ENCODE peak calls at places on chromosome 19, in four cellular contexts. A, H, J and G are unnamed samples.

GRCh38 chr19:38711726-38712153 is 32.5 kb downstream of the CAPN12 start:
- DNase-seq in A (peak; percentile 97), H (no peak), J (peak; percentile 67), G (no peak)

GRCh38 chr19:17289489-17289888 is 7.8 kb downstream of the ANKLE1 start:
- DNase-seq in A (peak; percentile 90), H (no peak), J (no peak), G (no peak)

GRCh38 chr19:24159707-24160106 is 72.7 kb downstream of the ZNF254 start:
- DNase-seq in A (peak; percentile 17), H (no peak), J (no peak), G (no peak)

GRCh38 chr19:47157455-47158321 is 27.1 kb downstream of the SAE1 start:
- DNase-seq in A (peak; percentile 72), H (peak; percentile 73), J (no peak), G (no peak)

GRCh38 chr19:16048583-16048982 is 27.7 kb upstream of the TPM4 start:
- DNase-seq in A (no peak), H (no peak), J (no peak), G (no peak)

GRCh38 chr19:56748443-56748842 is 76.9 kb upstream of the ZNF835 start:
- DNase-seq in A (no peak), H (no peak), J (no peak), G (no peak)

GRCh38 chr19:294819-295686 is 3.9 kb upstream of the PLPP2 start:
- DNase-seq in A (peak; percentile 12), H (no peak), J (no peak), G (no peak)

GRCh38 chr19:11963566-11964355 is 1.1 kb upstream of the ZNF763 start:
- DNase-seq in A (peak; percentile 61), H (peak; percentile 90), J (no peak), G (peak; percentile 72)

GRCh38 chr19:57946316-57946715 is 1.2 kb downstream of the ZNF256 start:
- DNase-seq in A (no peak), H (no peak), J (no peak), G (no peak)

GRCh38 chr19:416416-416815 is 7.5 kb upstream of the C2CD4C start:
- DNase-seq in A (no peak), H (no peak), J (no peak), G (no peak)

GRCh38 chr19:6811906-6812305 is 39.4 kb downstream of the VAV1 start:
- DNase-seq in A (peak; percentile 39), H (no peak), J (no peak), G (no peak)

GRCh38 chr19:40511487-40511886 is 44.7 kb downstream of the SPTBN4 start:
- DNase-seq in A (no peak), H (no peak), J (no peak), G (no peak)

GRCh38 chr19:39941615-39942507 is 7.4 kb upstream of the FCGBP start:
- DNase-seq in A (peak; percentile 38), H (no peak), J (no peak), G (no peak)

GRCh38 chr19:18896421-18896841 is 473 bp upstream of the CERS1 start:
- DNase-seq in A (no peak), H (no peak), J (no peak), G (no peak)

GRCh38 chr19:13302521-13303270 is 152.5 kb downstream of the IER2 start:
- DNase-seq in A (no peak), H (no peak), J (no peak), G (no peak)

GRCh38 chr19:39500543-39500942 is 1.8 kb downstream of the DLL3 start:
- DNase-seq in A (no peak), H (no peak), J (no peak), G (no peak)

GRCh38 chr19:14022469-14022868 is 5.5 kb upstream of the RLN3 start:
- DNase-seq in A (peak; percentile 47), H (no peak), J (no peak), G (no peak)

GRCh38 chr19:16051254-16052025 is 24.9 kb upstream of the TPM4 start:
- DNase-seq in A (no peak), H (no peak), J (no peak), G (no peak)

GRCh38 chr19:33063356-33064116 is 1.2 kb downstream of the RHPN2 start:
- DNase-seq in A (peak; percentile 30), H (no peak), J (no peak), G (peak; percentile 36)

GRCh38 chr19:33064117-33064777 is 441 bp downstream of the RHPN2 start:
- DNase-seq in A (no peak), H (no peak), J (no peak), G (peak; percentile 69)

GRCh38 chr19:33062902-33063301 is 1.8 kb downstream of the RHPN2 start:
- DNase-seq in A (no peak), H (no peak), J (no peak), G (no peak)

GRCh38 chr19:33066543-33066942 is 1.9 kb upstream of the RHPN2 start:
- DNase-seq in A (no peak), H (no peak), J (no peak), G (no peak)

DNA sequence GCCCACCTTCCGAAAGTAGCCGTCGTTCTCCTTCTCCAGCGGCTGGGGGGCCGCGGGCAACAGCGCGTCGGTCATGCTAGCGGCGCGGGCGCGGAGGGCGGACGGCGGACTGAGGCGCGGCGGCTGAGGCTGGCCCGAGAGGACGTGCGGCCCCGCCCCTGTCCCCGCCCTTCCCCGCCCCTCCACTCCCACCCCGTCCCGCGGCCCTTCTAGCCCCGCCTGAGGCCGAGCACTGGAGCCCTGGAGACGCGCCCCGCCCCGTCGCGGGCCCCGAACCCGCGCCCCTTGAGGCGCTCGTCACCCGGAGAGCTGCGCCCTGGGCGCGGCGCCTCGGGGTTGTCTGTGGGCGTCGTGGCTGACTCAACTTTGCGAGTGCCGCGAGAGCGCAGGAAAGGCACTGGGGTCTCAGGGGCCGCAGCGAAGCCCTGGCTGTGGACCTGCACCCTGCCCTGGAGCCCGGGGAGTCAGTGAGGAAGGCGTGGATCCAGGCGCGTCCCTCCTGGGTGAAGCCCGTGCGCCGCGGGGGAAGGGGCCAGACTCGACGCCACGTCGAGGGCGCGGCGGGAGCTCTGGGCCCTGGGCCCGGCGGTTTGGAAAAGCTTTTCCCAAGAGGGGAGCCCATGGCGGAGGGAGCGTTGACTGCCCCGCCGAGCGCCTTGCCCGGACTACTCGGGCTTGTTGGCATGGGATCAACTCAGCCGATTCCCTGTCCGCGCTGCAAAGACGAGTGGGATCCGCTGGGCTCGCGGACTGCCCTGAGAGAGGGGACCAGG is at the start of gene RHPN2:
- DNase-seq in A (peak; percentile 45), H (no peak), J (no peak), G (peak; percentile 57)
- H3K4me3 ChIP-seq in A (peak within 1 kb of the TSS; percentile 48), H (peak within 1 kb of the TSS; percentile 57), J (peak within 1 kb of the TSS; percentile 73), G (peak within 1 kb of the TSS; percentile 51)

DNA sequence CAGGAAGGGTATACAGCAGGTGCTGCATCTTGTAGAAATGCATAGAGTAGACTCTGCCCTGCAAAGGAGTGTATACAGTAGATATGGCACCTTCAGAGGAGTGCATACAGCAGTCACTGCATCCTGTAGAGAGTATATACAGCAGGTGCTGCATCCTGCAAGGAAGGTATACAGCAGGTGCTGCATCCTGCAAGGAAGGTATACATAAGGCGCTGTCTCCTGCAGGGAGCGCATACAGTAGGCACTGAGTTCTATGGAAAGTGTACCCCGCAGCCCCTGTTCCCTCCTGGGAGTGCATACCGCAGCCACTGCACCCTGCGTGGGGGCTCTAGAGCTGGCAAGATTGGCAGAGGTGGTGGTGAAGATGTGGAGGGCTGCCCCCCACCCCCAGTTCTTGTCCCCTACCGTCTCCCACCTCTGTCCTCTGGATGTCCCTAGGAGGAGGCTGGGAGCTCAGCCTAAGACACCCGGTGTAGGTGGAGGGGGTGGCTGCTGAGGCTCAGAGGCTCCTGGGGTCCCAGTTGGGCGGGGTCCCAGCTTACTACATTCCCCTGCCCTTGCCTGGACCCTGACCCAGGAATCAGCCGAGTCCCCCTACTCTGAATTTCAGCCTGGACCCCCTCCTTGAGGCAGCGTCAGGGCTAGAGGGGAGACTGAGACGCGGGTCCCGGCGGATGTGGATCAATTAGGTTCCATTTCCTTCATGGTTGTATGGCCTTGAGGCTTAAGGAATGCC is 2.3 kb upstream of the ADAMTSL5 start:
- DNase-seq in A (no peak), H (no peak), J (no peak), G (no peak)
- H3K4me3 ChIP-seq in A (no peak overlapping the region), H (no peak overlapping the region), J (no peak overlapping the region), G (no peak overlapping the region)

GRCh38 chr19:49145485-49146407 is 9.4 kb downstream of the HRC start:
- DNase-seq in A (peak; percentile 71), H (peak; percentile 91), J (no peak), G (peak; percentile 52)
- H3K4me3 ChIP-seq in A (peak overlapping the region; percentile 45), H (no peak overlapping the region), J (peak overlapping the region; percentile 14), G (no peak overlapping the region)

DNA sequence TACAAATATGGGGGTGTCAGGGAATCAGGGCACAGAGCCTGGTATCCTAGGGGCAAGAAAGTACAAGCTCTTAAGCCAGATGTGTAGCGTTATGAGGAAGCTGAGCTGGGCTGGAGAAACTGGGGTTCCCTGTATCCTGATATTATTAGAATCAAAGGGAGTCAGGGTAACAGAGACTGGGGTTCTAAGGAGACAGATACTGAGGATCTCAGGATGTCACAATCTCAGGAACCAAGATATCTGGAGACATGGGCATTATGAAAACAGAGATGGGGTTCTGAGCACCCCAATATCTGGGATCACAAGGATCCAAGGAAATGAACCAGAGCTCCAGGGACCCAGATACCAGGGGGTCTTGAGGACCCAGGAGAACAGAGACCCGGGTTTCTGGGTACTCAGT is 810 bp downstream of the BCL3 start:
- DNase-seq in A (no peak), H (no peak), J (no peak), G (no peak)
- H3K4me3 ChIP-seq in A (peak overlapping the region; percentile 92), H (peak overlapping the region; percentile 83), J (peak overlapping the region; percentile 73), G (peak overlapping the region; percentile 75)

DNA sequence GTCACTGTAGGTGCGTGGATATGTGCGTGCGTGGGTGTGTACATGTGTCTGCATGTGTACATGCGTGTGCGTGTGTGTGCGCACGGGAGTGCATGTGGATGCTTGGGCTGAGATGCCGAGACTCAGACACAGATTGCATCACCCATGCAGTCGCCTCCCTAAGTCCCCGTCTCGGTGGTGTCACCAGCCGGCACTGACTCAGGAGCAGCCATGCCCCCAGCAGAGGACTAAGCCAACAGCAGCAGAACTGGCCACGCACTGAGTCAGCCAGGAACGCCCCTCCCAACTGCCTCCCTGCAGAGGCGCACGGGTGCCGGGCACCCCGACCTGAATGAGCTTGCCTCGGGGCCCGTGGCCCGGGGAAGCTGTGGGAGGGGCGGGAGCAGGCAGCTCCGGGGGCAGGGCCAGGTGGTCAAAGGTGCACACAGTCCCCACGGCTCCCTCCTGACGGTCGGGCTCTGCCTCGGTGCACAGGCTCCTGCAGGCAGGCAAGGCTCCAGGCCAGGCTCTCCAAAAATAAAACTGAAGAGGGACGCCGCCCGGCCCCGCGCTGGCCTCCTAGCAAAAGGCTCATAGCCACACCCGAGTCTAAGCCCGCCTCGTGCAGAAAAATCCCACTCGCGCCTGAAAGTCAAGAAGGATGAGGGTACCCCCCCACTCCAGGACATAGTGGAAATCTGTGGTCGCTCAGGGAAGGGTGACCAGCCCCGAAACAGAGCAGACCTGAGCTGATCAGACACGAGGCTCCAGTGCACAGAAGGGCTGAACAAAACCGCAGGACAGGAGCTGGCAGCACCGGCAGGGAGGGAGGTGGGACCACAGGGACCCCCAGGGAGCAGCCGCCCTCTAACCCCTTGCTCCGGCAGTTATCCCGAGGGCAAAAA is 49.2 kb downstream of the GADD45B start:
- DNase-seq in A (peak; percentile 75), H (peak; percentile 86), J (no peak), G (no peak)
- H3K4me3 ChIP-seq in A (no peak overlapping the region), H (peak overlapping the region; percentile 28), J (no peak overlapping the region), G (no peak overlapping the region)

GRCh38 chr19:29672319-29672932 is 7.2 kb downstream of the PLEKHF1 start:
- DNase-seq in A (no peak), H (no peak), J (no peak), G (no peak)
- H3K4me3 ChIP-seq in A (no peak overlapping the region), H (no peak overlapping the region), J (no peak overlapping the region), G (no peak overlapping the region)